ENCODE peak calls at places on chromosome 17, in four cellular contexts. M, J, N and D are unnamed samples.

GRCh38 chr17:51373489-51374194 is 113.3 kb downstream of the UTP18 start:
- DNase-seq in M (no peak), J (no peak), N (no peak), D (no peak)

GRCh38 chr17:56009795-56010715 is 143.2 kb upstream of the ANKFN1 start:
- DNase-seq in M (no peak), J (no peak), N (no peak), D (no peak)

GRCh38 chr17:67922503-67922902 is 73.8 kb downstream of the C17orf58 start:
- DNase-seq in M (no peak), J (no peak), N (no peak), D (no peak)

GRCh38 chr17:14197582-14197981 is 39.1 kb downstream of the CDRT15 start:
- DNase-seq in M (no peak), J (no peak), N (peak), D (no peak)

GRCh38 chr17:4947411-4948165 is 742 bp downstream of the PFN1 start:
- DNase-seq in M (peak), J (peak), N (peak), D (peak)

GRCh38 chr17:40541060-40541872 is 24.0 kb downstream of the CCR7 start:
- DNase-seq in M (peak), J (peak), N (no peak), D (no peak)

GRCh38 chr17:74514632-74515035 is 16.6 kb downstream of the CD300LB start:
- DNase-seq in M (no peak), J (no peak), N (peak), D (no peak)

GRCh38 chr17:76149214-76149613 is 8.2 kb upstream of the FOXJ1 start:
- DNase-seq in M (no peak), J (no peak), N (no peak), D (no peak)

GRCh38 chr17:15782809-15783208 is 50.7 kb downstream of the TBC1D26 start:
- DNase-seq in M (peak), J (no peak), N (peak), D (peak)

GRCh38 chr17:68344701-68345136 is 53.4 kb downstream of the ARSG start:
- DNase-seq in M (no peak), J (no peak), N (peak), D (no peak)

GRCh38 chr17:50274945-50275221 is 617 bp downstream of the TMEM92 start:
- DNase-seq in M (no peak), J (no peak), N (no peak), D (no peak)

GRCh38 chr17:4381690-4382671 is 15.5 kb upstream of the UBE2G1 start:
- DNase-seq in M (no peak), J (no peak), N (no peak), D (no peak)

GRCh38 chr17:27490391-27490790 is 34.1 kb downstream of the KSR1 start:
- DNase-seq in M (no peak), J (no peak), N (no peak), D (no peak)

GRCh38 chr17:40479754-40480480 is 21.5 kb downstream of the TNS4 start:
- DNase-seq in M (no peak), J (no peak), N (no peak), D (no peak)

GRCh38 chr17:74631468-74632195 is 8.1 kb upstream of the CD300E start:
- DNase-seq in M (no peak), J (no peak), N (no peak), D (no peak)

GRCh38 chr17:45223541-45224528 is 2.1 kb downstream of the FMNL1 start:
- DNase-seq in M (no peak), J (no peak), N (no peak), D (no peak)

DNA sequence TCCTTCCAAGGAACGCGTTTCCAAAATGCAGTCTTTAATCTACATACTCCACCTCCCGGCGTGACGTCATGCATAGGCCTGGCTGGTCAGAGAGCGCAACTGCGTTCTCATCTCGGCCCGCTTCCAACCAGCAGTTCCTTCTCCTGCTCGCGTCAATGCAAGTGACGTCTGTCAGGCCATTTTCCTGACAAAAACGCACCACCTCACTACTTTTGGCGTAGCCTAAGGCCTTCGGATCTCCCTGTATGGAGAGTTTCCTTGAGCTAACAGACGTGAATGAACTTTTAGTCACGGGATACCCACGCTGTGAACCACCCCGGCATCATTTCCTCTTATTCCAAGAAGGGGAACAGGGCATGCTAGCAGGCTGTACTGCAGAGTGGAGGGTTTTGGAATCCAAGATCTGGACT is 25.0 kb downstream of the TEX14 start:
- DNase-seq in M (peak), J (no peak), N (peak), D (peak)
- TF ChIP-seq POLR2A in M (no peak), J (no peak), N (no peak), D (no peak)

DNA sequence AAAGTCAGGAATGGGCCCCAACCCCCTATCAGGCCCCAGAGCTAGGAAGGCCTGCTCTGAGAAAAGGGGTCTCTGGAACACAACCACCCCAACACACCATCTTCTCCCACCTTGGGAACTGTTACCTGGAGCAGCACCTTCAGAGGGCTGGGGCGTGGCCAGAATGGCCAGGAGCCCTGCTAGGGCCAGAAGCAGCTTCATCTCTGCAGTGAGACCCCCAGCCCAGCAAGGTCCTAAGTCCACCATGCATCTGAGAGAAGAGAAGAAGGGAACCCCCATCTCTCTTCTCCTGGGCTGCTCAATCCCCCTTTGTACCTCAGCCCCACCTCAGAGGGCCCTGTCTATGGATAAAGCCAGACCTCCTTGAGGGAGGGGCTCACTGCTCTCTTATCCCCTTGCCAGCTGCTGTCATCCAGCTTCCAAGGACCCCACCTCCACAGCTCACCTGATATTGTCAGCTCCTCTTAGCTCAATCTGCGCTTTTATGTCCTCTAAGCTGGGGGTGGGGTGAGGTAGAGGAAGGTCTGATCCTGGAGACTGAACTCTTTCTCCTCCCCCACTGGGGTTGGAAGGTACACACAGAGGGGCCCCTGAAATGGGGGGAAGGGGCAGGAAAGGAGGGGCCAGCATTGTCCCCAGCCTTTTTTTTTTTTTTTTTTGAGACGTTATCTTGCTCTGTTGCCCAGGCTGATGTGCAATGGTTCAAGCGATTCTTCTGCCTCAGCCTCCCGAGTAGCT is at the start of gene MPO:
- DNase-seq in M (no peak), J (no peak), N (no peak), D (no peak)
- H3K4me3 ChIP-seq in M (no peak), J (no peak), N (no peak), D (no peak)

GRCh38 chr17:17837966-17838962 is 1.5 kb upstream of the SREBF1 start:
- DNase-seq in M (no peak), J (peak), N (no peak), D (peak)
- TF ChIP-seq POLR2A in M (no peak), J (peak), N (no peak), D (peak)

GRCh38 chr17:64706224-64707076 is 44.3 kb upstream of the SMURF2 start:
- DNase-seq in M (no peak), J (peak), N (no peak), D (peak)
- H3K4me3 ChIP-seq in M (no peak), J (no peak), N (no peak), D (no peak)